ENCODE peak calls at places on chromosomes 11 and 22, in six cellular contexts. Q is H1, P is K562, D is SK-N-SH, G is GM12878, I is HepG2. H is an unnamed sample.

GRCh38 chr11:31812392-31813241 is 1.5 kb upstream of the PAX6 start:
- DNase-seq in P (no peak), G (no peak), D (peak; percentile 62), Q (no peak), I (peak; percentile 17), H (no peak)

GRCh38 chr11:67507242-67507890 is 596 bp downstream of the CDK2AP2 start:
- DNase-seq in I (no peak), P (peak; percentile 39), G (no peak), Q (peak; percentile 54), D (no peak), H (no peak)

GRCh38 chr11:47593934-47594855 is at the start of gene C1QTNF4:
- DNase-seq in D (peak; percentile 86), I (no peak), P (no peak), Q (no peak), G (no peak), H (no peak)

GRCh38 chr11:125516266-125516665 is 20.2 kb upstream of the FEZ1 start:
- DNase-seq in P (no peak), I (no peak), D (no peak), G (no peak), Q (no peak), H (no peak)

GRCh38 chr22:41380993-41381328 is 781 bp upstream of the TEF start:
- DNase-seq in P (peak; percentile 71), I (peak; percentile 83), G (no peak), Q (no peak), D (no peak), H (no peak)

GRCh38 chr11:61516191-61516590 is 7.6 kb downstream of the LRRC10B start:
- DNase-seq in P (peak; percentile 37), G (no peak), Q (no peak), D (no peak), I (no peak), H (no peak)

GRCh38 chr11:12069053-12069676 is 41.2 kb upstream of the MICAL2 start:
- DNase-seq in D (no peak), G (no peak), I (peak; percentile 74), P (no peak), Q (no peak), H (no peak)

GRCh38 chr22:36554101-36554500 is 25.1 kb upstream of the EIF3D start:
- DNase-seq in D (no peak), Q (no peak), P (no peak), I (no peak), G (no peak), H (no peak)

GRCh38 chr11:19872526-19873135 is 160.0 kb downstream of the NAV2 start:
- DNase-seq in D (no peak), I (no peak), G (no peak), P (no peak), Q (peak; percentile 23), H (no peak)

GRCh38 chr11:35946766-35947165 is 2.9 kb downstream of the LDLRAD3 start:
- DNase-seq in Q (no peak), D (no peak), G (no peak), P (no peak), I (no peak), H (no peak)

GRCh38 chr11:36237341-36237740 is 51.9 kb downstream of the COMMD9 start:
- DNase-seq in P (no peak), G (no peak), Q (no peak), D (no peak), I (no peak), H (no peak)

GRCh38 chr11:64298966-64299846 is 952 bp upstream of the CATSPERZ start:
- DNase-seq in G (no peak), P (no peak), Q (no peak), I (no peak), D (no peak), H (no peak)

GRCh38 chr11:128582496-128583366 is 4.6 kb downstream of the ETS1 start:
- DNase-seq in Q (peak; percentile 50), I (no peak), D (no peak), G (no peak), P (no peak), H (peak; percentile 38)
- H3K4me3 ChIP-seq in Q (peak overlapping the region; percentile 3), I (no peak overlapping the region), D (no peak overlapping the region), G (no peak overlapping the region), P (no peak overlapping the region), H (no peak overlapping the region)

GRCh38 chr22:21876486-21877176 is 9.2 kb upstream of the MAPK1 start:
- DNase-seq in Q (no peak), D (peak; percentile 48), G (no peak), P (peak; percentile 82), I (no peak), H (no peak)
- TF ChIP-seq GABPA in Q (no peak), D (no peak), G (peak; percentile 49), P (no peak), I (no peak), H (no peak)

DNA sequence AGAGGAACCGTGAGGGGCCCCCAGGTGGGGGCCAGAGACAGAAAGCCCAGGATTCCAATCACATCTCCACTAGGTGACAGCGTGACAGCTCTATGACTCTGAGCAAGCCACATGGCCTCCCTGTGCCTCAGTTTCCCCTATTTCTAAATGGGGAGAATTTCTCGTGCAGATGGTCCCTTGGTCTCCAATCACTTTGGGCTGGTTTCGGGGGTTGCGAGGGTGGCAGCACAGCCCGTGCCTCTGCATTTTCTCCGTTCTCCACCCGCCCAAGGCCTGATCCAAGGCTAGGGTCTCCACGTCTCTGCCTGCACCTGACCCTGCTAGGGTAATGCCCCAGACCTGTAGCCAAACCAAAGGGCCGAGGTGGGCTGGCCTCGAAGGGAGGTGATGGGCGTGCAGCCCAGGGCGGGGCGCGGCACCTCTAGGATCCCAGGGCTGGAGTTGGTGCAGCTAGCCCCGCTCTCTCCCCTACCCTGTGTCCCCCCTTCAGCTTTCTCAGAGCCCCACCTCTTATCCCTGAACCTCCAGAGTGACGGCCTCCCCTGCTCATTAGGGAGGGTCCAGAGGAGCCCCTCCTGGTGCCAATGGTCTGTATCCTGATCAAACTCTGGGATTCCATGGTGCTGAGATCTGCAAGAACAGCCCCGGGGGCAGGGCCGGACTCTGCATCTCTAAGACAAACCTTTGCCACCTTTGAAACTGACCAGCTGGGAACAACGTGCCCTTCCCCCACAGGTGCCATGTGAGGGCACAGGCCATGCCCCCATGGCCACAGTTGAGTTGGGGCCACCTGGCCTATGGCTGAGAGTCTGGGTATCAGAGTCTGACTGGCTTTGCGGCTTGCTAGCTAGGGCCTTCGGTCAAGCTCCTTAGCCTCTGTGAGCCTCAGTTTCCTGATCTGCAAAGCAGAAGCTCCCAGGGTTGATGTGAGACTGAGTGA is 22.9 kb upstream of the CBX7 start:
- DNase-seq in D (no peak), P (no peak), Q (no peak), G (no peak), I (no peak), H (no peak)
- H3K4me3 ChIP-seq in D (no peak overlapping the region), P (no peak overlapping the region), Q (no peak overlapping the region), G (no peak overlapping the region), I (peak overlapping the region; percentile 30), H (no peak overlapping the region)

DNA sequence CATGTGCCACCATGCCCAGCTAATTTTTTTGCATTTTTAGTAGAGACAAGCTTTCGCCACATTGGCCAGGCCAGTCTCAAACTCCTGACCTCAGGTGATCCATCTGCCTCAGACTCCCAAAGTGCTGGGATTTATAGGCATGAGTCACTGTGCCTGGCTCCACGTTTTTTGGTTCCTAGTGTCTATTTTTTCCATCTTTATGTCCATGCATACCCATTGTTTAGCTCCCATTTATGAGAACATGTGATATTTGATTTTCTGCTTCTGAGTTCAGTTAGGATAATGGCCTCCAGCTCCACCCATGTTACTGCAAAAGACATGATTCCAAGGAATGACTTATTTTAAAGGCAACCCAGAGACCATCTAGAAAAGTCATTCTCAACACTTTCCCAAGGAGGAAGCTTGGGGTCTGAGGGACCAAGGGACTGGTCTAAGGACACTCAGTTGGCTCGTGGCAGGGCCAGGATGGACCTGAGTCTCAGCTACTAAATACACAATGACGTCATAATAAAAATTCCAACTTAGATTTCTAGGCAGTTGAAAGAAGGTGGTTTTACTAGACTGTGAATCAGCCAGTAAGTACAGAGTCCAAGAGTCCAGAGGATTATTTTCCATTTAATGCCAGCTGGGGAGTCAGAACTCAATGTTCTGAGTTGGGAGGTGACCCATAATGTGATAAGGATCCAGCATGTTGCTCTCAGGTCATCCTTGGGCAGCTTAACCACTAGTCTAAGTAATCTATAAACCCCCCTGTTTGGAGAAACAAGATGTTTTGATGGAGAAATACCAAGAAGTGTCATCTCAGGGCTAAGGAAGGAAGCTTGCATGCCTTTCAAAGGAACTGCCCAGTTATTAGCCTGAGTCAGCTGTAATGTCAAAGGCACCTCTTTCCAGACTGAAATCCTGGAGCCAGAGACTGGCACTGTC is 39.4 kb downstream of the ABTB2 start:
- DNase-seq in I (peak; percentile 72), D (no peak), G (no peak), P (no peak), Q (no peak), H (no peak)
- TF ChIP-seq GABPA in I (no peak), D (no peak), G (no peak), P (no peak), Q (no peak), H (no peak)

DNA sequence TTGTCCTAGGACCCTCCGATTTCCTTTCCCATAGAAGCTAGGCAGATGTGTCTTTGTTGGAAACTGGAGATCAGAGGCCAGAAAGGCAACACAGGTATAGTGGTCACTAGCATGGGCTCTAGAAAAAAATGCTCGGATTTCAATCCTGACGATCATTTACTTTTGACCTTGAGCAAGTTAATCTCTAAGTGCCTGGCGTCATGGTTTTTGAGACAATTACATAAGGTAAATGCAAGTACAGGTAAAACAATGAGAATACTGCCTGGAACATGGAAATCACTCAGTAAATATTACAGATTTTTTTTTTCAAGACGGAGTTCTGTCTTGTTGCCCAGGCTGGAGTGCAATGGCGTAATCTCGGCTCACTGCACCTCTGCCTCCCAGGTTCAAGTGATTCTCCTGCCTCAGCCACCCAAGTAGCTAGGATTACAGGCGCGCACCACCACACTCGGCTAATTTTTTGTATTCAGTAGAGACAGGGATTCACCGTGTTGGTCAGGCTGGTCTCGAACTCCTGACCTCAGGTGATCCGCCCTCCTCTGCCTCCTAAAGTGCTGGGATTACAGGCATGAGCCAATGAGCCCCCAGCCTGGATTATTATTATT is 1.1 kb upstream of the DENND5A start:
- DNase-seq in P (no peak), G (no peak), Q (no peak), D (no peak), I (peak; percentile 66), H (no peak)
- H3K4me3 ChIP-seq in P (no peak overlapping the region), G (no peak overlapping the region), Q (no peak overlapping the region), D (no peak overlapping the region), I (peak overlapping the region; percentile 87), H (no peak overlapping the region)

DNA sequence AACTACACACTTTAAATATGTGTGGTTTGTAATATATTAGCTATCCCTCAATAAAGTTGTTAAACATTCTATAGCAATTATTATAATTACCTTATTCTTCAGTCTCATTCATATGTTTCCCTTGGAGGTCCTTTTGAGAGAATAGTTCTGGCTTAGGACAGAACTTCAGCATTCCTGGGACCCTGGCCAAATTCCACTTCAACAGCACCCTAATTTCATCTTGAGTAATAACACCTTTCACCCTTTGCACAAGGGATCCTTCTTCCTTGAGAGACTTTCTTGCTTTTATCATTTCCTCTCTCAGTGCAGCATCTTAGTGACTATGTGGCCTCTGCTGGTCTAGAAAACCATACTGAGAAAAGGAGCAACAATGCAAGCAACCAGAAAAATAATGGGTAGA is 255.9 kb downstream of the C11orf87 start:
- DNase-seq in Q (no peak), I (no peak), D (no peak), P (no peak), G (no peak), H (no peak)
- TF ChIP-seq GABPA in Q (no peak), I (no peak), D (no peak), P (no peak), G (no peak), H (no peak)

H was measured in HL-60.